ENCODE peak calls at places on chromosomes 6 and 20, in five cellular contexts. T is Peyer's patch, C is endothelial cell of umbilical vein, Z is H1, M is A549. Q is an unnamed sample.

GRCh38 chr6:138577151-138577915 is 78.0 kb upstream of the NHSL1 start:
- DNase-seq in T (no peak), C (no peak), Z (no peak), M (no peak), Q (no peak)

GRCh38 chr6:40932366-40932765 is 106.7 kb downstream of the UNC5CL start:
- DNase-seq in T (no peak), C (peak), Z (no peak), M (no peak), Q (no peak)

GRCh38 chr6:128438311-128438916 is 82.0 kb downstream of the PTPRK start:
- DNase-seq in T (no peak), C (peak), Z (no peak), M (no peak), Q (no peak)

GRCh38 chr6:27517928-27518787 is 45.3 kb upstream of the ZNF184 start:
- DNase-seq in T (no peak), C (no peak), Z (no peak), M (no peak), Q (no peak)

GRCh38 chr6:159969204-159969912 is 476 bp downstream of the IGF2R start:
- DNase-seq in T (peak), C (peak), Z (peak), M (no peak), Q (peak)

GRCh38 chr6:152981989-152982767 is 663 bp downstream of the FBXO5 start:
- DNase-seq in T (peak), C (no peak), Z (peak), M (no peak), Q (peak)

GRCh38 chr20:14838663-14839650 is 501.5 kb upstream of the FLRT3 start:
- DNase-seq in T (no peak), C (peak), Z (no peak), M (no peak), Q (no peak)

GRCh38 chr20:19783966-19784401 is 25.9 kb downstream of the RIN2 start:
- DNase-seq in T (no peak), C (peak), Z (no peak), M (peak), Q (peak)

GRCh38 chr6:5626727-5627426 is 365.6 kb downstream of the FARS2 start:
- DNase-seq in T (no peak), C (no peak), Z (no peak), M (no peak), Q (no peak)

GRCh38 chr6:149938571-149939462 is 3.0 kb upstream of the ULBP2 start:
- DNase-seq in T (no peak), C (no peak), Z (peak), M (no peak), Q (no peak)

GRCh38 chr6:43758617-43759050 is 11.4 kb upstream of the VEGFA start:
- DNase-seq in T (peak), C (peak), Z (peak), M (no peak), Q (peak)

GRCh38 chr20:25867776-25868649 is 171.4 kb upstream of the ZNF337 start:
- DNase-seq in T (no peak), C (peak), Z (peak), M (peak), Q (peak)

GRCh38 chr6:36852481-36853147 is 13.4 kb upstream of the CPNE5 start:
- DNase-seq in T (no peak), C (peak), Z (no peak), M (no peak), Q (no peak)

GRCh38 chr6:42367353-42368011 is 84.2 kb downstream of the TRERF1 start:
- DNase-seq in T (no peak), C (no peak), Z (no peak), M (no peak), Q (no peak)

GRCh38 chr6:143842468-143842901 is 653 bp upstream of the LTV1 start:
- DNase-seq in T (no peak), C (no peak), Z (no peak), M (no peak), Q (no peak)

GRCh38 chr20:22343612-22344011 is 240.8 kb downstream of the FOXA2 start:
- DNase-seq in T (no peak), C (no peak), Z (no peak), M (no peak), Q (no peak)

GRCh38 chr6:49606696-49607390 is 29.8 kb downstream of the RHAG start:
- DNase-seq in T (no peak), C (peak), Z (no peak), M (peak), Q (no peak)

GRCh38 chr20:49989234-49990065 is 6.7 kb downstream of the SNAI1 start:
- DNase-seq in T (no peak), C (peak), Z (peak), M (peak), Q (peak)

GRCh38 chr6:43989556-43990248 is 137.6 kb downstream of the MRPL14 start:
- DNase-seq in T (peak), C (no peak), Z (no peak), M (no peak), Q (no peak)

GRCh38 chr6:106574729-106575458 is 54.4 kb downstream of the RTN4IP1 start:
- DNase-seq in T (no peak), C (peak), Z (no peak), M (no peak), Q (no peak)

GRCh38 chr6:28648035-28648877 is 122.6 kb downstream of the GPX5 start:
- DNase-seq in T (no peak), C (peak), Z (peak), M (peak), Q (no peak)

GRCh38 chr6:29678114-29678513 is 2.8 kb downstream of the ZFP57 start:
- DNase-seq in T (no peak), C (no peak), Z (no peak), M (no peak), Q (no peak)

GRCh38 chr6:16929814-16930213 is 168.6 kb upstream of the ATXN1 start:
- DNase-seq in T (no peak), C (no peak), Z (no peak), M (no peak), Q (no peak)

DNA sequence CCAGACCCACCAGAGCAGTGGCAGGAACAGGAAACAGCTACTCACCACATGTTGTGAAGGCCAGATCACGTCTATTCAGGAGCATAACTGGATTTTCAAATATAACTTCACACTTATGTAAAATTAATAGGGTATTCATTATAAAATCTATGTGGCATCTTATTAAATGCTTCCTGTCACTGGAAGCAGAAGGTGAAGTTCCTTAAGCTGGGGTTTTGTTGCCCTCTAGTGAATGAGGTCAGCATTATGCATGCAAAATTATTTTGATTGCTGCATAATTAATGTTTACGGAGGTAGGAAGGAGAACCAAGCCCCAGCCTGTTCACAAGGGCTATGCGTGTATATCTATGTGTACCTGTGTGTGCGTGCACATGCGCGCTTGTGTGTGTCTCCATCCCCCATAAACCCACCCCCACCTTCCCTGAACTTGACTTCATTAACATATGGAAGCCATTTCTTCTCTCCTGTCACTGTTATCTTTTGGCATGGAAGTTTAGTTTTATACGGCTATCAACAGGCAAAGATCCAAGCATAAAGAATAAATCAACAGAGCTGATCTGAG is 90.3 kb upstream of the CDH4 start:
- DNase-seq in T (no peak), C (no peak), Z (no peak), M (no peak), Q (no peak)
- TF ChIP-seq CTCF in T (no peak), C (no peak), Z (no peak), M (peak), Q (no peak)

DNA sequence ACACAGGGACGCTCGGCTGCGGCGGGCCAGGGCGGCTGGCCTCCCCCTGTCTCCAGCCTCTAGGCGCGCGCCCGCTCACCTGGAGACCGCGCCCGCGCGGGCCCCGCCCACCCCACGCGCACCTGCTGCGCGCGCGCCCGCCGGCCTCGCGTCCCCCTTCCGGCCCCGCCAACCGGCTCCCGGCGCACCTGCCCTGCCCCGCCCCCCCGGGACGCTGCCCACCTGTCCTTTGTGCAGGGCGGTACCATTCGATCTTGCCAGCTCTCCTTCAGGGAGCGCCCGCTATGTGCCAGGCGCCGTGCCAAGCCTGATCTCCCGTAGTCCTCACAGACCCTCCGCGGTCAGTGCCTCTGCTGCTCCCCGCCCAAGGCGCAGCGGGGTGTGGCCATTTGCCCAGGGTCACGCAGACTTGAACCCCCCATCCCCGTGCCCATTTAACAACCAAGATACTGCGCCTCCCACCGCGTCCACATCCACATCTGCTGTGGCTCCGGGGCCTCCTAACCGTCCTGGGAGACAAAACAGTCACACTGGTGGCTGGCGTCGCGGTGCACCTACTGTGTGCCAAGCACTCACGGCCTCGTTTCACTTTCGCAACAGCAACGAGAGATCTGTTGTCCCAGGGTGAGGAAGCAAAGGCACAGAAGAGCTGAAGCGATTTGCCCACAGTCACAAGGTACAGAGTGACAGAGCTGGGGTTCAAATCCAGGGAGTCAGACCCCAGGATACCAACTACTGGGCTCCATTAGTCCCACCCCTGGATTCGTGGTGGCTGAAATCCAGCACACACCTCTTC is 48.1 kb downstream of the NOL4L start:
- DNase-seq in T (peak), C (no peak), Z (no peak), M (no peak), Q (no peak)
- TF ChIP-seq POLR2A in T (no peak), C (no peak), Z (no peak), M (no peak), Q (no peak)

GRCh38 chr6:34562350-34562749 is 6.2 kb upstream of the SPDEF start:
- DNase-seq in T (no peak), C (no peak), Z (no peak), M (no peak), Q (no peak)

GRCh38 chr6:34561227-34561530 is 5.0 kb upstream of the SPDEF start:
- DNase-seq in T (no peak), C (no peak), Z (no peak), M (no peak), Q (no peak)

GRCh38 chr6:34558172-34558714 is 2.1 kb upstream of the SPDEF start:
- DNase-seq in T (no peak), C (no peak), Z (no peak), M (no peak), Q (no peak)

GRCh38 chr6:34559651-34560365 is 3.7 kb upstream of the SPDEF start:
- DNase-seq in T (no peak), C (no peak), Z (no peak), M (no peak), Q (no peak)

GRCh38 chr6:34560366-34561226 is 4.5 kb upstream of the SPDEF start:
- DNase-seq in T (no peak), C (peak), Z (no peak), M (no peak), Q (no peak)
- TF ChIP-seq CTCF in T (no peak), C (peak), Z (no peak), M (no peak), Q (no peak)

GRCh38 chr6:35589201-35589739 is 76.6 kb upstream of the TULP1 start:
- DNase-seq in T (no peak), C (no peak), Z (peak), M (no peak), Q (no peak)
- TF ChIP-seq POLR2A in T (no peak), C (no peak), Z (no peak), M (no peak), Q (no peak)

DNA sequence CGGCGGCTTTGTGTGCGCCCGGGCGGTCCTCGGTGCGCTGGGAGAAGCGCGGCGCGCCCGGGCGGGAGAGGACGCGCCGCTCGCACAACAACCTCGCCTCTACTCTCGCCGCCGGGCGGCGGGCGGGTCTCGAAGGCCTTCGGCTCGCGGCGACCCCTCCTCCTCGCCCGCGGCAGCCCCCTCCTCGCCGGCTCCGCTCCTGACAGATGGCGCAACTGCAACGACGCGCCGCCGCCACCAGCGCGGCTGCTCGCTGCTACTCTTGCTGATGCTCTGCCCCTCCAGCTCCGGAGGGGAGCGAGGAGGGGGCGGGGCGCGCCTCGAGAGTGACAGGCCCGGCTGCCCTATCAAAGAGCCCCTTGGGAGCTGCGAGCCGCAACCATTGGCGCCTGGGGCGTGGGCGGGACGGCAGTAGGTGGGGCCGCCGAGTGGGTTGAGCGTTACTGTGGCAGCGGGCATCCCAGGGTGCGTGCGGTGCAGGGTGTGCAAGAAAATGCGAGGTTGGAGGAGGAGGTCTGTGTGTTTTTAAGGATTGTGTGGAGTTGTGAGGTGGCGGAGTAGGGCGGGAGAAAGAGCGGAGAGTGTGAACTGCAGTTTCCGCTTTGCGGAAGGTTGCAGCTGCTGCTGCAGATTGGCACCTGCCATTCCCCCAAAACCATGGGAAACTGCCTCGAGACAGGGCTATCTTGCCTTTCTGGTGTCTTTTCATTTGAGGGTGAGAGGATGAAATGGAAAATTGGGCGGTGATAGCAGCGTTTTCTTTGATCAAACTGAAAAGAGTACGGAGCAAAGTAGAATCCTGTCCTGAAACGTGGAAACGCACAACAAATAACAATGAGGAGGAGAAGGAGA is at the start of gene FYN:
- DNase-seq in T (peak), C (peak), Z (peak), M (peak), Q (peak)
- TF ChIP-seq CTCF in T (peak), C (peak), Z (peak), M (no peak), Q (peak)

DNA sequence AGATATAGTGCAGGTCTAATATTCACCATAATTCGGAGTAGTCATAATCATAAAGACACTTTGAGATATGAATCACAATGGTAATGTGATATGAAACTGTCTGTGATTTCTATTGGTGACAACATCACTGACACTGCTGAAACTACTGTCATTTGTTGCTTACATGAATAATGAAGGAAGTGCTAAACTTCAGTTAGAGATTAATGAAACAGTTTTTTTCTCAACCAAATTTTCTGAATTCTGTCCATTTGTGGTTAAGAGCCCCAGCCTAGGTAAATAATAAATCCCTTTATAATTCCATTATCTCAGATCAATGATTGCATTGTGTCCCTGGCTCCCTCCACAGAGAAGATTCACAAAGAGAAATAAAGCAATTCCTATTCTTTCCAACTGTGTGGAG is 122.6 kb downstream of the HIVEP2 start:
- DNase-seq in T (no peak), C (no peak), Z (no peak), M (no peak), Q (no peak)
- TF ChIP-seq POLR2A in T (no peak), C (no peak), Z (no peak), M (no peak), Q (no peak)